ENCODE peak calls at places on chromosomes 16 and 17, in four cellular contexts. X, F, J and M are unnamed samples.

GRCh38 chr17:48577946-48578615 is at the start of gene HOXB4:
- DNase-seq in X (peak), F (peak), J (peak), M (no peak)

GRCh38 chr17:16463341-16464000 is 28.5 kb downstream of the LRRC75A start:
- DNase-seq in X (peak), F (no peak), J (no peak), M (peak)

GRCh38 chr17:61411114-61411943 is 11.7 kb downstream of the TBX2 start:
- DNase-seq in X (peak), F (peak), J (peak), M (peak)

GRCh38 chr17:76132574-76133338 is 8.3 kb downstream of the FOXJ1 start:
- DNase-seq in X (peak), F (peak), J (peak), M (peak)

GRCh38 chr16:3937066-3937875 is 56.8 kb upstream of the CREBBP start:
- DNase-seq in X (no peak), F (no peak), J (no peak), M (no peak)

GRCh38 chr16:48053346-48053745 is 102.4 kb downstream of the ABCC12 start:
- DNase-seq in X (peak), F (peak), J (peak), M (no peak)

GRCh38 chr16:9159839-9160550 is 68.6 kb downstream of the HAPSTR1 start:
- DNase-seq in X (peak), F (peak), J (peak), M (no peak)

GRCh38 chr17:9336817-9337216 is 238.8 kb downstream of the STX8 start:
- DNase-seq in X (no peak), F (no peak), J (no peak), M (no peak)

GRCh38 chr17:59725691-59726090 is 18.2 kb downstream of the VMP1 start:
- DNase-seq in X (no peak), F (no peak), J (no peak), M (peak)

GRCh38 chr17:48491527-48492273 is 39.1 kb downstream of the HOXB1 start:
- DNase-seq in X (no peak), F (no peak), J (no peak), M (no peak)

GRCh38 chr17:1228752-1229353 is 41.4 kb upstream of the BHLHA9 start:
- DNase-seq in X (no peak), F (no peak), J (peak), M (no peak)

GRCh38 chr17:1227917-1228751 is 42.1 kb upstream of the BHLHA9 start:
- DNase-seq in X (peak), F (peak), J (peak), M (peak)

GRCh38 chr17:1231456-1231855 is 38.8 kb upstream of the BHLHA9 start:
- DNase-seq in X (no peak), F (no peak), J (no peak), M (peak)

GRCh38 chr17:1229354-1229890 is 40.8 kb upstream of the BHLHA9 start:
- DNase-seq in X (peak), F (no peak), J (peak), M (peak)

GRCh38 chr17:1229891-1230571 is 40.2 kb upstream of the BHLHA9 start:
- DNase-seq in X (no peak), F (no peak), J (no peak), M (no peak)
- H3K4me3 ChIP-seq in X (peak), F (no peak), J (peak), M (peak)

GRCh38 chr17:13046361-13046760 is 28.5 kb upstream of the ELAC2 start:
- DNase-seq in X (no peak), F (no peak), J (no peak), M (no peak)
- H3K4me2 ChIP-seq in X (no peak), F (no peak), J (no peak), M (no peak)

GRCh38 chr17:7133916-7134315 is 19.3 kb upstream of the ASGR2 start:
- DNase-seq in X (peak), F (peak), J (peak), M (no peak)

GRCh38 chr17:7132511-7133094 is 18.0 kb upstream of the ASGR2 start:
- DNase-seq in X (peak), F (peak), J (peak), M (peak)

GRCh38 chr17:7130626-7131467 is 16.2 kb upstream of the ASGR2 start:
- DNase-seq in X (no peak), F (peak), J (no peak), M (no peak)

GRCh38 chr17:7136266-7136877 is 21.8 kb upstream of the ASGR2 start:
- DNase-seq in X (peak), F (peak), J (peak), M (peak)

DNA sequence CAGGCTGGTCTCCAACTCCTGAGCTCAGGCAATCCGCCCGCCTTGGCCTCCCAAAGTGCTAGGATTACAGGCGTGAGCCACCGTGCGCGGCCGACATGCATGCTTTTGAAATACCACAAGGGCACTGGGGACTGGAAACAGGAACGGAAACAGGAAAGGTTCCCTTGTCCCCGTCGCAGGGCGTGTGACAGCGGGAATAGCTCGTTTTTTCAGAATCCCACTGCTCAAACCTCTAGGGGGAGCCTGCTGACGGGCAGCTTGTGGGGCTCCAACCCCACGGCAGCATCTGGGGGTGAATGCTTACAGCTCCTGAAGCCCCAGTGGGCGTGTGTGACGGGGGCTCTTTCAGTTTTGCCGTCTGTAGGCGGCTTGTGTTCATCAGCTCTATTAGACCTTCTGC is 18.8 kb upstream of the ASGR2 start:
- DNase-seq in X (peak), F (peak), J (peak), M (peak)
- H3K4me3 ChIP-seq in X (peak), F (no peak), J (peak), M (no peak)

GRCh38 chr17:72115789-72116520 is 4.9 kb upstream of the SOX9 start:
- DNase-seq in X (peak), F (no peak), J (peak), M (no peak)
- H3K4me2 ChIP-seq in X (peak), F (peak), J (peak), M (no peak)

DNA sequence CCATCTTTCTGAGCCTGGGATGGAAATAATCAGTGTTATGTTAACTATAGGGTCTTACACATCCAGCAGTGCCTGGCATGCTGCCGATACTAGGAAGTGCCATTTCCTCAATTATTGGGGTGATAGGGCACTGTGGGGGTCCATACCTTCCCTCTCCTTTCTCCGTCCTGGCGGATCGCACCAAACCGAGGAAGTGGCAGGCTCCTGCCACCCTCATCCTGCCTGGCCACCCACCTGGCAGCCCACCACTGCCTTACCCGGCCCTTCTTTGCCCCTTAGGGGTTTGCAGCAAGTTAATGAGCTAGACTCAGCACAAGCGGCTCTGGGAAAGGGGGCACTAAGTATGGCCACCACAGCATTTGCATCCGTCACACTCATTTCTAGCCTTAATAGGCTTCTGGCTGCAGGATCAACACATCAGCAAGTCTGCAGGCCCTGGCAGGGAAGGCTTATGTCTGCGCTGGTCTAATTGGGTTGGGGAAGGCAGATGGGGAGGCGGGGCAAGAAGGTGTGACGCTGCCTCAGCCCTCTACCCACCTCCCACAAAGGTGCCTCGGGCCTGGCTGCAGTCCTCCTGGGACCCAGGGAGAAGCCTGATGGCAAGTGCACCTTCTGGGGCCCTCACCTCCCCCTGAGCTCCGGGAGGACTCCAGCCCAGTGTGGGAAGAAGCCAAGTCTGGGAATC is 28.6 kb downstream of the DCAKD start:
- DNase-seq in X (no peak), F (peak), J (no peak), M (peak)
- H3K4me3 ChIP-seq in X (no peak), F (no peak), J (no peak), M (no peak)